ENCODE peak calls at places on chromosomes 5 and 9, in four cellular contexts. F is effector memory CD4-positive, alpha-beta T cell; H is stimulated activated CD4-positive, alpha-beta T cell treated with anti-CD3 and anti-CD28 coated beads, TNF-alpha, amount 100 ng/mL, for 24 hours; Z is activated naive CD4-positive, alpha-beta T cell treated with anti-CD3 and anti-CD28 coated beads for 36 hours. V is an unnamed sample.

GRCh38 chr9:19154135-19154612 is 26.9 kb upstream of the PLIN2 start:
- DNase-seq in F (no peak), H (no peak), Z (no peak), V (peak; percentile 70)

GRCh38 chr9:13278368-13279246 is 885 bp downstream of the MPDZ start:
- DNase-seq in F (no peak), H (no peak), Z (no peak), V (peak; percentile 59)

GRCh38 chr5:177443144-177443983 is 3.2 kb upstream of the PRR7 start:
- DNase-seq in F (no peak), H (no peak), Z (no peak), V (no peak)

GRCh38 chr5:89871906-89872305 is 537.6 kb downstream of the CETN3 start:
- DNase-seq in F (no peak), H (no peak), Z (no peak), V (peak; percentile 1)

GRCh38 chr5:159262472-159262858 is 625 bp upstream of the UBLCP1 start:
- DNase-seq in F (no peak), H (no peak), Z (peak; percentile 18), V (peak; percentile 42)

GRCh38 chr5:135194573-135195266 is 160.7 kb upstream of the PITX1 start:
- DNase-seq in F (no peak), H (no peak), Z (no peak), V (no peak)

GRCh38 chr5:67792891-67793290 is 422.7 kb upstream of the PIK3R1 start:
- DNase-seq in F (no peak), H (no peak), Z (no peak), V (no peak)

GRCh38 chr9:99300603-99301002 is 78.5 kb downstream of the SEC61B start:
- DNase-seq in F (no peak), H (no peak), Z (no peak), V (no peak)

GRCh38 chr5:180209137-180209581 is at the start of gene RASGEF1C:
- DNase-seq in F (no peak), H (peak; percentile 64), Z (peak; percentile 62), V (peak; percentile 68)

GRCh38 chr5:116571568-116572321 is 2.9 kb downstream of the SEMA6A start:
- DNase-seq in F (no peak), H (no peak), Z (no peak), V (peak; percentile 69)

GRCh38 chr9:86764230-86765039 is 182.9 kb downstream of the GAS1 start:
- DNase-seq in F (no peak), H (no peak), Z (no peak), V (no peak)

V was measured in kidney tubule cell.